ENCODE peak calls at places on chromosomes 7 and 10, in five cellular contexts. P is activated CD4-positive, alpha-beta T cell treated with anti-CD3 and anti-CD28 coated beads for 24 hours; N is NCI-H1092; I is WTC11; F is H9. D is an unnamed sample.

GRCh38 chr10:101843032-101843991 is at the start of gene KCNIP2:
- DNase-seq in P (no peak), N (no peak), I (peak), F (peak), D (peak)

GRCh38 chr10:30959855-30960247 is 71.8 kb downstream of the ZNF438 start:
- DNase-seq in P (no peak), N (no peak), I (no peak), F (no peak), D (no peak)

GRCh38 chr7:28647076-28647421 is 234.7 kb downstream of the CREB5 start:
- DNase-seq in P (no peak), N (no peak), I (no peak), F (no peak), D (no peak)

GRCh38 chr10:89591111-89591795 is 53.8 kb downstream of the PANK1 start:
- DNase-seq in P (no peak), N (no peak), I (no peak), F (no peak), D (no peak)

GRCh38 chr10:89466599-89467035 is 52.2 kb downstream of the IFIT5 start:
- DNase-seq in P (no peak), N (no peak), I (no peak), F (no peak), D (no peak)

GRCh38 chr7:38215115-38215514 is 37.1 kb downstream of the STARD3NL start:
- DNase-seq in P (no peak), N (no peak), I (no peak), F (no peak), D (no peak)

GRCh38 chr10:13658256-13658655 is 71.5 kb downstream of the PRPF18 start:
- DNase-seq in P (no peak), N (no peak), I (no peak), F (no peak), D (no peak)

GRCh38 chr10:3963191-3963673 is 178.2 kb upstream of the KLF6 start:
- DNase-seq in P (no peak), N (no peak), I (no peak), F (no peak), D (peak)

GRCh38 chr10:132306951-132307751 is 599 bp downstream of the STK32C start:
- DNase-seq in P (no peak), N (peak), I (peak), F (peak), D (no peak)

GRCh38 chr7:73742338-73742752 is 3.7 kb upstream of the ABHD11 start:
- DNase-seq in P (no peak), N (no peak), I (peak), F (peak), D (peak)

GRCh38 chr10:124992462-124993344 is 50.8 kb downstream of the ZRANB1 start:
- DNase-seq in P (no peak), N (peak), I (peak), F (peak), D (peak)

GRCh38 chr7:120337308-120337907 is 64.4 kb downstream of the KCND2 start:
- DNase-seq in P (no peak), N (no peak), I (no peak), F (no peak), D (no peak)

GRCh38 chr7:102446387-102447156 is 13.2 kb downstream of the ORAI2 start:
- DNase-seq in P (no peak), N (no peak), I (no peak), F (no peak), D (no peak)

GRCh38 chr7:107854454-107854853 is 36.5 kb upstream of the DLD start:
- DNase-seq in P (no peak), N (no peak), I (no peak), F (no peak), D (no peak)

GRCh38 chr10:24209946-24210491 is 1.1 kb downstream of the KIAA1217 start:
- DNase-seq in P (peak), N (no peak), I (no peak), F (no peak), D (no peak)

GRCh38 chr7:139828880-139829653 is at the start of gene TBXAS1:
- DNase-seq in P (no peak), N (no peak), I (no peak), F (no peak), D (no peak)

GRCh38 chr10:124015991-124016390 is 77.4 kb downstream of the CHST15 start:
- DNase-seq in P (no peak), N (no peak), I (no peak), F (no peak), D (no peak)

GRCh38 chr10:62492012-62492869 is 118.1 kb downstream of the ZNF365 start:
- DNase-seq in P (no peak), N (no peak), I (no peak), F (no peak), D (no peak)

GRCh38 chr7:95199779-95200558 is 124.4 kb downstream of the PON1 start:
- DNase-seq in P (no peak), N (peak), I (peak), F (no peak), D (peak)

GRCh38 chr7:50614721-50615518 is 49.7 kb upstream of the DDC start:
- DNase-seq in P (no peak), N (no peak), I (no peak), F (no peak), D (no peak)

GRCh38 chr10:68595513-68595912 is 35.4 kb downstream of the TET1 start:
- DNase-seq in P (no peak), N (no peak), I (no peak), F (peak), D (no peak)

GRCh38 chr7:77831481-77831880 is 32.9 kb downstream of the PHTF2 start:
- DNase-seq in P (no peak), N (no peak), I (no peak), F (no peak), D (no peak)

D was measured in NCI-H2029 treated with DMSO at 0.1 percent for 48 hours.